ENCODE peak calls at places on chromosomes 5 and 9, in seven cellular contexts. M is epithelial cell of esophagus, F is NCI-H1105 treated with DMSO at 0.1 percent for 48 hours, Z is epithelial cell of proximal tubule, J is bronchial epithelial cell, T is islet precursor cell, S is MCF 10A. R is an unnamed sample.

GRCh38 chr5:43041131-43041668 is 1.1 kb upstream of the ANXA2R start:
- DNase-seq in M (no peak), F (peak), Z (no peak), J (no peak), T (no peak), S (no peak), R (no peak)

GRCh38 chr5:141192110-141192725 is at the start of gene PCDHB10:
- DNase-seq in M (peak), F (no peak), Z (no peak), J (peak), T (peak), S (peak), R (no peak)

GRCh38 chr5:44983006-44983405 is 174.3 kb downstream of the MRPS30 start:
- DNase-seq in M (peak), F (peak), Z (no peak), J (no peak), T (no peak), S (peak), R (peak)

GRCh38 chr9:22447607-22448305 is 1.1 kb downstream of the DMRTA1 start:
- DNase-seq in M (peak), F (no peak), Z (no peak), J (peak), T (peak), S (no peak), R (no peak)

GRCh38 chr9:78278177-78278777 is 18.6 kb upstream of the PSAT1 start:
- DNase-seq in M (peak), F (no peak), Z (peak), J (peak), T (no peak), S (peak), R (peak)

GRCh38 chr9:132745911-132746709 is 75.8 kb downstream of the GTF3C4 start:
- DNase-seq in M (no peak), F (no peak), Z (no peak), J (no peak), T (peak), S (no peak), R (no peak)

GRCh38 chr9:18245911-18246310 is 228.0 kb upstream of the ADAMTSL1 start:
- DNase-seq in M (no peak), F (no peak), Z (no peak), J (no peak), T (no peak), S (no peak), R (no peak)

GRCh38 chr5:113039229-113039628 is 62.6 kb downstream of the DCP2 start:
- DNase-seq in M (peak), F (no peak), Z (no peak), J (no peak), T (peak), S (no peak), R (no peak)

GRCh38 chr5:131749723-131750470 is 46.9 kb downstream of the FNIP1 start:
- DNase-seq in M (peak), F (no peak), Z (no peak), J (peak), T (no peak), S (peak), R (peak)

GRCh38 chr9:126157409-126157808 is 169.2 kb upstream of the MVB12B start:
- DNase-seq in M (no peak), F (no peak), Z (no peak), J (no peak), T (no peak), S (no peak), R (no peak)

GRCh38 chr9:7451062-7451461 is 348.5 kb downstream of the DMAC1 start:
- DNase-seq in M (no peak), F (no peak), Z (no peak), J (no peak), T (no peak), S (no peak), R (no peak)

GRCh38 chr5:138653502-138653901 is 78.3 kb upstream of the HSPA9 start:
- DNase-seq in M (peak), F (no peak), Z (no peak), J (peak), T (peak), S (peak), R (no peak)

GRCh38 chr9:84922051-84922450 is 252.5 kb downstream of the NTRK2 start:
- DNase-seq in M (no peak), F (no peak), Z (no peak), J (no peak), T (no peak), S (no peak), R (no peak)

GRCh38 chr5:79840085-79840990 is 150.7 kb downstream of the CMYA5 start:
- DNase-seq in M (no peak), F (no peak), Z (no peak), J (no peak), T (no peak), S (no peak), R (no peak)

GRCh38 chr5:5296061-5296460 is 126.4 kb upstream of the ICE1 start:
- DNase-seq in M (no peak), F (no peak), Z (no peak), J (no peak), T (no peak), S (no peak), R (no peak)

GRCh38 chr5:135235551-135236100 is 163.4 kb downstream of the MACROH2A1 start:
- DNase-seq in M (peak), F (no peak), Z (no peak), J (peak), T (peak), S (no peak), R (peak)

GRCh38 chr5:6732634-6733410 is 19.6 kb downstream of the TENT4A start:
- DNase-seq in M (peak), F (peak), Z (no peak), J (peak), T (no peak), S (peak), R (peak)

R was measured in foreskin keratinocyte.